ENCODE peak calls at places on chromosomes 2 and 18, in nine cellular contexts. Y is neuronal stem cell; C is colonic mucosa; E is adrenal gland; X is fibroblast of lung; O is prostate gland; R is ascending aorta; W is GM23248; P is naive thymus-derived CD4-positive, alpha-beta T cell. Q is an unnamed sample.

GRCh38 chr2:80016166-80016565 is 288.4 kb downstream of the LRRTM1 start:
- DNase-seq in Y (no peak), C (no peak), E (no peak), X (no peak), O (no peak), R (no peak), W (no peak), P (no peak), Q (no peak)

GRCh38 chr2:69798909-69799526 is 30.4 kb upstream of the GMCL1 start:
- DNase-seq in Y (no peak), C (no peak), E (no peak), X (peak), O (no peak), R (no peak), W (peak), P (no peak), Q (no peak)

GRCh38 chr2:203820969-203821368 is 46.6 kb upstream of the CTLA4 start:
- DNase-seq in Y (no peak), C (no peak), E (no peak), X (no peak), O (no peak), R (no peak), W (no peak), P (no peak), Q (no peak)

GRCh38 chr2:240611601-240612210 is 13.6 kb upstream of the GPR35 start:
- DNase-seq in Y (no peak), C (no peak), E (no peak), X (no peak), O (no peak), R (peak), W (no peak), P (no peak), Q (no peak)

GRCh38 chr2:166234112-166234846 is 106.5 kb upstream of the SCN1A start:
- DNase-seq in Y (no peak), C (no peak), E (no peak), X (peak), O (no peak), R (no peak), W (peak), P (no peak), Q (no peak)

GRCh38 chr2:21836766-21837543 is 713.2 kb downstream of the TDRD15 start:
- DNase-seq in Y (no peak), C (no peak), E (no peak), X (peak), O (no peak), R (no peak), W (no peak), P (no peak), Q (no peak)

GRCh38 chr2:222982010-222982908 is 69.7 kb upstream of the KCNE4 start:
- DNase-seq in Y (peak), C (peak), E (peak), X (peak), O (no peak), R (peak), W (peak), P (no peak), Q (peak)

GRCh38 chr18:61854578-61854977 is 38.2 kb downstream of the RNF152 start:
- DNase-seq in Y (no peak), C (no peak), E (no peak), X (peak), O (no peak), R (no peak), W (no peak), P (no peak), Q (no peak)

GRCh38 chr2:28320009-28320365 is 72.7 kb upstream of the FOSL2 start:
- DNase-seq in Y (no peak), C (no peak), E (no peak), X (no peak), O (no peak), R (no peak), W (no peak), P (no peak), Q (no peak)

GRCh38 chr2:161136696-161137324 is 23.4 kb upstream of the TANK start:
- DNase-seq in Y (no peak), C (no peak), E (no peak), X (no peak), O (no peak), R (no peak), W (no peak), P (peak), Q (no peak)

GRCh38 chr2:72415256-72415655 is 267.6 kb upstream of the CYP26B1 start:
- DNase-seq in Y (no peak), C (no peak), E (no peak), X (peak), O (no peak), R (no peak), W (peak), P (no peak), Q (no peak)

GRCh38 chr2:65315042-65315441 is 87.4 kb downstream of the ACTR2 start:
- DNase-seq in Y (no peak), C (no peak), E (no peak), X (no peak), O (no peak), R (no peak), W (no peak), P (no peak), Q (no peak)

GRCh38 chr2:120735750-120736170 is at the start of gene GLI2:
- DNase-seq in Y (peak), C (peak), E (peak), X (peak), O (peak), R (peak), W (peak), P (no peak), Q (no peak)

GRCh38 chr2:8803658-8804379 is 33.6 kb downstream of the KIDINS220 start:
- DNase-seq in Y (no peak), C (peak), E (no peak), X (peak), O (peak), R (no peak), W (peak), P (no peak), Q (no peak)

GRCh38 chr18:39244242-39244641 is 1678.6 kb upstream of the CELF4 start:
- DNase-seq in Y (no peak), C (no peak), E (no peak), X (no peak), O (no peak), R (no peak), W (no peak), P (no peak), Q (no peak)

GRCh38 chr18:51196811-51197660 is 445 bp downstream of the MEX3C start:
- DNase-seq in Y (peak), C (peak), E (peak), X (peak), O (peak), R (peak), W (peak), P (peak), Q (no peak)

GRCh38 chr2:118387509-118387908 is 299.2 kb downstream of the INSIG2 start:
- DNase-seq in Y (no peak), C (no peak), E (no peak), X (peak), O (no peak), R (no peak), W (peak), P (no peak), Q (no peak)

DNA sequence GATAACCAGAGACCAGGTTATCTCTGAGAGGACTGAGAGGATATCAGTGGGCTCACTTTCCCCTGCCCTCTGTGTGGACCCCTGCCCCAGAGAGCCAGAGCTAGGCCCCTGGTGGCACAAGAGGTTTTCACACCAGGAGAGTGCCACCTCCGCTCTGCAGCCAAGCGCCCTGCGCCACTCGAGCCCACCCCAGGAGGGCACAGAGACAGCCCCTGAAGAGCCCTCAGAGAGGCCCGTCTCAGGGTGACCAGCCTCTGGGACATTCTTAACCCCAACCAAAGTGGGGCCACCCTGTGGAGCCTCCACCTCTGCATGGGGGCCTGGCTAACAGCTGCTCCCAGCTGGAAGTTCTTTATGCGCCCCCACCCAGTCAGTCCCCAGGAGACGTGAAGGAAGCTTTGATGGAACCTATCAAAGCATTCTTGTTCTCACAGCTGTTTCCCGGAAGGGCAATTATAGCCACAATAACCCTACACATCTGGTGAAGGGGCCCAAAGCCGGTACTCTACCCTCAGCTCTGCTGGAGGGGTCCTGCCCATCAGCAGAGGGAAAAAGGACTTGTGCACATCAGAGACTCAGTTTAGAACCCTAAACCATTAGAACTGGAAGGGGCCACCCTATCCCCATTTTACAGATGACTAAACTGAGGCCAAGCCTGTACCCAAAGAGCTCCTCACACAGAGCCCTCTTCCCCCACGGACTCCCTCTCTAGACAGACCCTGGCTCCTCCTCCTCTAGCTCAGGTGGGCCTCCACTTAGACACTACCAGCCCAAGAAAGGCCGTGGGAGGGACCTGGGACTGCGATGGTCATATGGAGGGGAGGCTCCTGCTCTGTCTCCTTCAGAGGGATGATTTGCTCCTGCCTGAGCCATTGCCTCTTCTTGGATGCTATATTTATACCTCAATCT is 101.1 kb downstream of the ZFP36L2 start:
- DNase-seq in Y (no peak), C (no peak), E (no peak), X (no peak), O (no peak), R (no peak), W (no peak), P (no peak), Q (no peak)
- H3K4me3 ChIP-seq in Y (no peak), C (no peak), E (no peak), X (no peak), O (no peak), R (no peak), W (no peak), P (no peak), Q (no peak)

GRCh38 chr2:189522435-189523151 is 58.0 kb downstream of the SLC40A1 start:
- DNase-seq in Y (no peak), C (peak), E (no peak), X (no peak), O (no peak), R (no peak), W (no peak), P (no peak), Q (no peak)
- H3K27ac ChIP-seq in Y (no peak), C (peak), E (no peak), X (no peak), O (peak), R (peak), W (no peak), P (no peak), Q (peak)

GRCh38 chr2:233416706-233417105 is 62.4 kb downstream of the DGKD start:
- DNase-seq in Y (no peak), C (no peak), E (no peak), X (no peak), O (no peak), R (peak), W (no peak), P (no peak), Q (no peak)

GRCh38 chr2:233419626-233420431 is 65.5 kb downstream of the DGKD start:
- DNase-seq in Y (no peak), C (no peak), E (no peak), X (peak), O (no peak), R (peak), W (no peak), P (peak), Q (no peak)

GRCh38 chr2:233418761-233419625 is 64.7 kb downstream of the DGKD start:
- DNase-seq in Y (no peak), C (no peak), E (no peak), X (peak), O (no peak), R (peak), W (no peak), P (peak), Q (peak)

GRCh38 chr2:233417282-233417681 is 63.0 kb downstream of the DGKD start:
- DNase-seq in Y (no peak), C (no peak), E (no peak), X (no peak), O (no peak), R (no peak), W (no peak), P (no peak), Q (no peak)

GRCh38 chr2:233418052-233418760 is 63.9 kb downstream of the DGKD start:
- DNase-seq in Y (no peak), C (no peak), E (no peak), X (no peak), O (no peak), R (peak), W (no peak), P (no peak), Q (no peak)
- H3K4me3 ChIP-seq in Y (no peak), C (no peak), E (no peak), X (no peak), O (no peak), R (peak), W (no peak), P (peak), Q (peak)

GRCh38 chr2:177249038-177249437 is 15.5 kb downstream of the NFE2L2 start:
- DNase-seq in Y (no peak), C (no peak), E (no peak), X (no peak), O (no peak), R (no peak), W (no peak), P (no peak), Q (no peak)
- H3K27ac ChIP-seq in Y (no peak), C (no peak), E (no peak), X (no peak), O (no peak), R (peak), W (no peak), P (no peak), Q (no peak)

GRCh38 chr2:84938194-84938879 is 32.6 kb upstream of the KCMF1 start:
- DNase-seq in Y (no peak), C (no peak), E (no peak), X (no peak), O (no peak), R (no peak), W (peak), P (peak), Q (no peak)

GRCh38 chr2:84940836-84941412 is 30.0 kb upstream of the KCMF1 start:
- DNase-seq in Y (no peak), C (peak), E (no peak), X (no peak), O (no peak), R (no peak), W (no peak), P (no peak), Q (no peak)

GRCh38 chr2:84942166-84942565 is 28.8 kb upstream of the KCMF1 start:
- DNase-seq in Y (no peak), C (no peak), E (no peak), X (no peak), O (no peak), R (no peak), W (no peak), P (no peak), Q (no peak)

GRCh38 chr2:84939426-84940087 is 31.4 kb upstream of the KCMF1 start:
- DNase-seq in Y (no peak), C (peak), E (no peak), X (no peak), O (no peak), R (peak), W (no peak), P (peak), Q (no peak)

GRCh38 chr2:84940088-84940470 is 30.9 kb upstream of the KCMF1 start:
- DNase-seq in Y (no peak), C (no peak), E (no peak), X (no peak), O (no peak), R (peak), W (no peak), P (no peak), Q (no peak)
- H3K4me3 ChIP-seq in Y (no peak), C (no peak), E (no peak), X (no peak), O (no peak), R (peak), W (no peak), P (peak), Q (no peak)

DNA sequence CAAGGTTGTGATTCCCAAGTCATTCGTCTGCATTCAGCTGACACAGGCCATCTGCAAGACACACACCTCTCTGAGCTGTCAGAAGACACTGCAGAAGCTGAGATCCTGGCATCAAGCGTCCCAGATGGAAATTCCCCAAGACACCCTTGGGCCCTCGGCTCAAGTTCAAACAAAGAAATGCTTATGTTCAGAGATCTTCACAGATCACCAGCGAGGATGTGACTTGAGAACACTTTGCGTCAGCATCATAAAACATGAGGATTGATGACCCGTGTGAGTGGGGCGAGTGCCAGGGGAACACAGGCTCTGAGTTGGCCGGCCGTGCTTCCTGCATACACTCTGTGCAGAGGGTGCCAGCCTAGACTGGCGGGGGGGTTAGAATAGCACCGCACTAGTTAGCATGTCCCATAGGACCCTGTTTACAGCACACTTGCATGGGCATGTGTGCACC is 36.8 kb downstream of the KCNIP3 start:
- DNase-seq in Y (no peak), C (no peak), E (no peak), X (peak), O (peak), R (no peak), W (peak), P (no peak), Q (no peak)
- H3K27ac ChIP-seq in Y (no peak), C (no peak), E (no peak), X (no peak), O (peak), R (no peak), W (peak), P (no peak), Q (no peak)

DNA sequence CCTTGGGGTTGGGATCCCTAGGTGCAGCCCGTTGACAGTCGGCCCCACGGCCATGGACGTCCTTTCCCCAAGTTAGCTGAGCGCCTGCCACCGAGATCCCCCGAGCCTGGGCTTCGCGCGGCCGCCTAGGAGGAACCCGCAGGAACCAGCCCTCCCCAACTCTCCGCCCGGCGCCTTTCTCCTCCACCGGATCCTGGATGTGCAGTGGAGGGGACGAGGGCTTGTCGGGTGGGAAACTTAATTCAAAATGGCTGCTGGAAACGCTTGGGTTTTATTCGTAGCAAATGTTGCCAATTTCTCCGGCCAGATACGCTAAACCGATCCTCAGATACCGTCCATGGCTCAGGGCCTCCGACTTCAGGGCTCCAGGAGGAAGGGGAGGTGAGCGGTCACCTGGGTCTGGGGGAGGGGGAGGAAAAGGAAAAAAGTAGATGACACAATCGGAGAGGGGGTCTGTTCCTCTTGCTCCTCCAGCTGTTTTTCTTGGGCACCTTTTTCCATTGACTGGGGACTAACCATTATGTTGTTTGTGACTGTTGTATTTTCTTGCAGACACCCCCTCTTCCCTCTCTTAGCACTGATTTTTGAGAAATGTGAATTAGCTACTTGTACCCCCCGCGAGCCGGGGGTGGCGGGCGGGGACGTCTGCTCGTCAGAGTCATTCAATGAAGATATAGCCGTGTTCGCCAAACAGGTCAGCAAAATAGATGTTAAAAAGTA is 4.5 kb downstream of the MEIS1 start:
- DNase-seq in Y (no peak), C (no peak), E (no peak), X (peak), O (no peak), R (no peak), W (peak), P (no peak), Q (no peak)
- H3K4me3 ChIP-seq in Y (peak), C (peak), E (peak), X (peak), O (peak), R (peak), W (peak), P (no peak), Q (peak)

Q was measured in thoracic aorta.